ENCODE peak calls at places on chromosomes 4 and X, in ten cellular contexts. B is suprapubic skin, N is stomach, U is tibial nerve, L is HCT116, T is spleen, V is ovary, M is breast epithelium, W is K562, H is IMR-90. Z is an unnamed sample. For H3K4me1, the result is how much of the 10 kb centered on the place peaks cover.

GRCh38 chr4:28557755-28558154 is 1697.1 kb downstream of the STIM2 start:
- DNase-seq in B (no peak), N (no peak), U (no peak), L (no peak), T (no peak), V (no peak), M (no peak), W (no peak), H (peak), Z (no peak)

GRCh38 chr4:62159306-62159705 is 959.2 kb downstream of the ADGRL3 start:
- DNase-seq in B (no peak), N (no peak), U (no peak), L (no peak), T (no peak), V (no peak), M (no peak), W (no peak), H (no peak), Z (no peak)

GRCh38 chr4:48968814-48969213 is 17.3 kb upstream of the CWH43 start:
- DNase-seq in B (no peak), N (no peak), U (no peak), L (no peak), T (no peak), V (no peak), M (no peak), W (no peak), H (peak), Z (no peak)

GRCh38 chr4:126604273-126604867 is 1028.4 kb upstream of the INTU start:
- DNase-seq in B (no peak), N (no peak), U (peak), L (peak), T (no peak), V (no peak), M (no peak), W (peak), H (peak), Z (peak)

GRCh38 chr4:101346312-101346561 is 1.1 kb downstream of the PPP3CA start:
- DNase-seq in B (no peak), N (no peak), U (no peak), L (no peak), T (no peak), V (no peak), M (peak), W (no peak), H (no peak), Z (peak)

GRCh38 chrX:150897371-150898319 is 823 bp downstream of the CD99L2 start:
- DNase-seq in B (no peak), N (peak), U (no peak), L (no peak), T (peak), V (peak), M (no peak), W (no peak), H (no peak), Z (peak)

GRCh38 chrX:56029188-56029587 is 203.0 kb upstream of the KLF8 start:
- DNase-seq in B (no peak), N (no peak), U (no peak), L (no peak), T (no peak), V (no peak), M (no peak), W (no peak), H (no peak), Z (no peak)

GRCh38 chr4:42655248-42655647 is 1.7 kb downstream of the ATP8A1 start:
- DNase-seq in B (no peak), N (no peak), U (no peak), L (no peak), T (no peak), V (no peak), M (no peak), W (no peak), H (no peak), Z (no peak)

GRCh38 chr4:152220201-152220666 is 315.7 kb downstream of the FBXW7 start:
- DNase-seq in B (no peak), N (no peak), U (no peak), L (no peak), T (no peak), V (no peak), M (no peak), W (no peak), H (no peak), Z (no peak)

GRCh38 chrX:70613295-70613694 is 168.7 kb downstream of the DLG3 start:
- DNase-seq in B (no peak), N (no peak), U (no peak), L (no peak), T (no peak), V (no peak), M (no peak), W (no peak), H (peak), Z (no peak)

GRCh38 chrX:112852850-112853249 is 12.2 kb upstream of the AMOT start:
- DNase-seq in B (no peak), N (no peak), U (no peak), L (no peak), T (no peak), V (no peak), M (no peak), W (no peak), H (no peak), Z (no peak)

GRCh38 chr4:47913858-47914218 is 545 bp downstream of the NFXL1 start:
- DNase-seq in B (peak), N (peak), U (no peak), L (no peak), T (peak), V (peak), M (peak), W (peak), H (no peak), Z (peak)

GRCh38 chr4:26069218-26069617 is 155.2 kb downstream of the SMIM20 start:
- DNase-seq in B (no peak), N (no peak), U (no peak), L (no peak), T (no peak), V (no peak), M (no peak), W (peak), H (peak), Z (no peak)

GRCh38 chr4:30789219-30789671 is 69.1 kb downstream of the PCDH7 start:
- DNase-seq in B (no peak), N (no peak), U (no peak), L (peak), T (no peak), V (no peak), M (no peak), W (no peak), H (no peak), Z (no peak)

GRCh38 chr4:94668724-94669123 is 89.0 kb upstream of the BMPR1B start:
- DNase-seq in B (no peak), N (no peak), U (no peak), L (no peak), T (no peak), V (no peak), M (no peak), W (no peak), H (no peak), Z (no peak)

GRCh38 chr4:40292313-40292759 is 42.8 kb upstream of the CHRNA9 start:
- DNase-seq in B (no peak), N (no peak), U (no peak), L (no peak), T (no peak), V (no peak), M (no peak), W (peak), H (peak), Z (peak)

GRCh38 chrX:109839694-109840358 is 106.8 kb upstream of the ACSL4 start:
- DNase-seq in B (no peak), N (no peak), U (no peak), L (peak), T (no peak), V (no peak), M (no peak), W (peak), H (no peak), Z (no peak)

GRCh38 chr4:40848251-40848650 is 98.5 kb downstream of the NSUN7 start:
- DNase-seq in B (no peak), N (no peak), U (no peak), L (no peak), T (no peak), V (no peak), M (no peak), W (no peak), H (peak), Z (no peak)

GRCh38 chr4:8157496-8157895 is 1.1 kb downstream of the ABLIM2 start:
- DNase-seq in B (no peak), N (no peak), U (no peak), L (no peak), T (no peak), V (peak), M (no peak), W (no peak), H (no peak), Z (no peak)

GRCh38 chrX:32024072-32024471 is 952.2 kb upstream of the FTHL17 start:
- DNase-seq in B (no peak), N (no peak), U (no peak), L (no peak), T (no peak), V (no peak), M (no peak), W (no peak), H (no peak), Z (no peak)

GRCh38 chrX:30280428-30280827 is 28.8 kb downstream of the NR0B1 start:
- DNase-seq in B (no peak), N (no peak), U (no peak), L (no peak), T (no peak), V (no peak), M (no peak), W (no peak), H (no peak), Z (no peak)

GRCh38 chr4:128338634-128339355 is 51.2 kb upstream of the PGRMC2 start:
- DNase-seq in B (no peak), N (no peak), U (no peak), L (no peak), T (no peak), V (no peak), M (no peak), W (peak), H (peak), Z (no peak)

GRCh38 chrX:39877919-39878318 is 219.8 kb downstream of the BCOR start:
- DNase-seq in B (no peak), N (no peak), U (peak), L (no peak), T (no peak), V (no peak), M (no peak), W (no peak), H (no peak), Z (peak)

GRCh38 chrX:115460565-115460888 is 100.4 kb upstream of the PLS3 start:
- DNase-seq in B (no peak), N (no peak), U (no peak), L (no peak), T (no peak), V (no peak), M (no peak), W (no peak), H (peak), Z (no peak)

GRCh38 chr4:122992111-122992510 is 69.7 kb upstream of the NUDT6 start:
- DNase-seq in B (no peak), N (no peak), U (no peak), L (no peak), T (no peak), V (no peak), M (no peak), W (no peak), H (no peak), Z (no peak)

GRCh38 chr4:168720396-168720795 is 223.5 kb downstream of the PALLD start:
- DNase-seq in B (no peak), N (no peak), U (no peak), L (no peak), T (no peak), V (no peak), M (no peak), W (no peak), H (no peak), Z (no peak)

GRCh38 chr4:186979966-186980745 is 256.5 kb upstream of the FAT1 start:
- DNase-seq in B (no peak), N (no peak), U (no peak), L (no peak), T (no peak), V (no peak), M (no peak), W (no peak), H (peak), Z (no peak)

GRCh38 chr4:186554890-186555827 is at the start of gene MTNR1A:
- DNase-seq in B (no peak), N (no peak), U (no peak), L (no peak), T (peak), V (no peak), M (no peak), W (no peak), H (no peak), Z (peak)

GRCh38 chr4:17981063-17981462 is 40.5 kb downstream of the LCORL start:
- DNase-seq in B (no peak), N (no peak), U (no peak), L (no peak), T (no peak), V (no peak), M (no peak), W (no peak), H (peak), Z (no peak)

GRCh38 chr4:121192500-121192899 is 28.4 kb upstream of the TNIP3 start:
- DNase-seq in B (no peak), N (no peak), U (no peak), L (peak), T (no peak), V (no peak), M (no peak), W (peak), H (peak), Z (no peak)

GRCh38 chr4:76023381-76023780 is at the start of gene CXCL10:
- DNase-seq in B (no peak), N (no peak), U (no peak), L (no peak), T (no peak), V (no peak), M (no peak), W (no peak), H (peak), Z (no peak)

GRCh38 chr4:13530823-13531608 is 13.3 kb downstream of the NKX3-2 start:
- DNase-seq in B (no peak), N (no peak), U (no peak), L (no peak), T (no peak), V (no peak), M (no peak), W (peak), H (no peak), Z (no peak)

GRCh38 chr4:42632653-42633382 is 24.1 kb downstream of the ATP8A1 start:
- DNase-seq in B (no peak), N (no peak), U (no peak), L (no peak), T (no peak), V (no peak), M (no peak), W (no peak), H (no peak), Z (no peak)

GRCh38 chr4:122909683-122910082 is 12.7 kb downstream of the NUDT6 start:
- DNase-seq in B (no peak), N (no peak), U (no peak), L (no peak), T (no peak), V (no peak), M (no peak), W (no peak), H (no peak), Z (no peak)

GRCh38 chr4:89295415-89295927 is 12.1 kb downstream of the GPRIN3 start:
- DNase-seq in B (no peak), N (no peak), U (no peak), L (no peak), T (no peak), V (no peak), M (no peak), W (no peak), H (no peak), Z (no peak)
- H3K4me1 ChIP-seq in B (under half), N (under half), U (under half), L (under half), T (half or more), V (under half), M (under half), W (under half), H (under half), Z (under half)

GRCh38 chrX:1423215-1423614 is 29.5 kb downstream of the ASMTL start:
- DNase-seq in B (no peak), N (no peak), U (no peak), L (no peak), T (peak), V (no peak), M (no peak), W (no peak), H (no peak), Z (peak)

GRCh38 chrX:1421433-1422134 is 29.7 kb upstream of the SLC25A6 start:
- DNase-seq in B (peak), N (no peak), U (no peak), L (no peak), T (peak), V (no peak), M (no peak), W (no peak), H (no peak), Z (peak)

GRCh38 chrX:1422135-1422465 is 30.2 kb upstream of the SLC25A6 start:
- DNase-seq in B (no peak), N (no peak), U (no peak), L (no peak), T (peak), V (no peak), M (no peak), W (no peak), H (no peak), Z (no peak)

GRCh38 chrX:1425381-1425780 is 27.3 kb downstream of the ASMTL start:
- DNase-seq in B (no peak), N (no peak), U (no peak), L (no peak), T (peak), V (no peak), M (no peak), W (no peak), H (no peak), Z (no peak)

DNA sequence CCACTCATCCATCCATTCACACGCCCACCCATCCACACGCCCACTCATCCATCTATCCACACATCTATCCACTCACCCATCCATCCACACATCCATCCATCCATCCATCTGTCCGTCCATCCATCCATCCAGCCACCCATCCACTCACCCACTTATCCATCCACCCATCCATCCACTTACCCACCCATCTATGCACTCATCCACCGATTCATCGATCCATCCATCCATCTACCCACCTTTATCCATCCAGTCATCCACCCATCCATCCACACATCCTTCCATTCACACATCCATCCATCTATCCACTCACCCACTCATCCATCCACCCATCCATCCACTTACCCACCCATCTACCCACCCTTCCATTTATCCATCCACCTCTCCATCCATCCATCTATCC is 28.3 kb downstream of the ASMTL start:
- DNase-seq in B (no peak), N (no peak), U (no peak), L (no peak), T (peak), V (no peak), M (no peak), W (no peak), H (no peak), Z (peak)
- TF ChIP-seq POLR2A in B (no peak), N (no peak), U (no peak), L (no peak), T (no peak), V (no peak), M (no peak), W (no peak), H (no peak), Z (no peak)

GRCh38 chr4:14792702-14793227 is 209.5 kb upstream of the CPEB2 start:
- DNase-seq in B (no peak), N (no peak), U (no peak), L (no peak), T (no peak), V (no peak), M (no peak), W (no peak), H (no peak), Z (no peak)
- H3K27ac ChIP-seq in B (no peak), N (no peak), U (no peak), L (no peak), T (no peak), V (no peak), M (no peak), W (no peak), H (no peak), Z (no peak)

GRCh38 chr4:147737623-147738022 is 5.7 kb downstream of the ARHGAP10 start:
- DNase-seq in B (no peak), N (no peak), U (no peak), L (no peak), T (no peak), V (no peak), M (no peak), W (no peak), H (no peak), Z (no peak)

GRCh38 chr4:147733614-147734344 is 1.9 kb downstream of the ARHGAP10 start:
- DNase-seq in B (no peak), N (no peak), U (peak), L (no peak), T (no peak), V (no peak), M (no peak), W (no peak), H (peak), Z (peak)

GRCh38 chr4:147734496-147734895 is 2.6 kb downstream of the ARHGAP10 start:
- DNase-seq in B (no peak), N (no peak), U (no peak), L (no peak), T (no peak), V (no peak), M (no peak), W (no peak), H (no peak), Z (no peak)

GRCh38 chr4:147735413-147736301 is 3.8 kb downstream of the ARHGAP10 start:
- DNase-seq in B (no peak), N (no peak), U (no peak), L (no peak), T (no peak), V (no peak), M (no peak), W (no peak), H (no peak), Z (no peak)

DNA sequence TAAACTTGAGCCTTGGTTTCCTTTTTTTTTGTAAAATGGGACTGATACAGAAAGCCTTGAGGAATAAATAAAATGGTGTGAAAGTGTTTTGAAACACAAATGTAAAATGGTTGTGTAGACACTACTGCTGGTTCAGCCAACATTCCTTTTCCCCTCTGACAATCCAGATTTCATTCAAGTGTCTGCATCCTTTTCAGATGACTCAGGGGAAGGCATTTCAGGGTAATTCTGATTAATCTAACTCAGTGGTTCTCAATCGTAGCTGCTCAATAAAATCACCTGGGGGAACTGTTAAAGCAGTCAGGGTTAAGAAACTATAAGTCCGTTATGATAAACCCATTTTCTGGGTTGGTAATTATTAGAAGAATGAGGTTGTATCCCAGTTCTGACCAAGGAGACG is 4.6 kb downstream of the ARHGAP10 start:
- DNase-seq in B (no peak), N (no peak), U (no peak), L (no peak), T (no peak), V (no peak), M (no peak), W (no peak), H (peak), Z (no peak)
- H3K4me1 ChIP-seq in B (under half), N (under half), U (under half), L (under half), T (under half), V (under half), M (under half), W (under half), H (under half), Z (under half)

GRCh38 chrX:130084651-130085237 is 25.6 kb downstream of the ELF4 start:
- DNase-seq in B (no peak), N (no peak), U (no peak), L (no peak), T (no peak), V (no peak), M (no peak), W (peak), H (no peak), Z (no peak)
- TF ChIP-seq POLR2A in B (no peak), N (no peak), U (no peak), L (no peak), T (no peak), V (no peak), M (no peak), W (no peak), H (no peak), Z (no peak)

DNA sequence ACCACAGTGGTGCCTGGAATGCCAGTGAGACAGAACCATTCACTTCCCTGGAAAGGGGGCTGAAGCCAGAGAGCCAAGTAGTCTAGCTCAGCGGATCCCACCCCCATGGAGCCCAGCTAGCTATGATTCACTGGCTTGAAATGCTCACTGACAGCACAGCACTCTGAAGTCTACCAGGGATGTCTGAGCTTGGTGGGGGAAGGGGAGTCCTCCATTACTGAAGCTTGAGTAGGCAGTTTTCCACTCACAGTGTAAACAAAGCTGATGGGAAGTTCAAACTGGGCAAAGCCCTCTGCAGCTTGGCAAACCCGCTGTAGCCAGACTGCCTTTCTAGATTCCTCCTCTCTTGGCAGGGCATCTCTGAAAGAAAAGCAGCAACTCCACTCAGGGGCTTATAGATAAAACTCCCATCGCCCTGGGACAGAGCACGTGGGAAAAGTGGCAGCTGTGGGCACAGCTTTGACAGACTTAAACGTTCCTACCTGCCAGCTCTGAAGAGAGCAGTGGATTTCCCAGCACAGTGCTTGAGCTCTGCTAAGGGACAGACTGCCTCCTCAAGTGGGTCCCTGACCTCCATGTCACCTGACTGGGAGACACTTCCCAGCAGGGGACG is 32.0 kb downstream of the NAP1L2 start:
- DNase-seq in B (no peak), N (no peak), U (no peak), L (no peak), T (no peak), V (no peak), M (no peak), W (no peak), H (no peak), Z (no peak)
- H3K27ac ChIP-seq in B (no peak), N (no peak), U (no peak), L (no peak), T (no peak), V (no peak), M (no peak), W (no peak), H (no peak), Z (no peak)

Z was measured in testis.